ENCODE peak calls at places on chromosome 13, in six cellular contexts. One of them, this sample, is unnamed.

GRCh38 chr13:52454459-52454824 is 836 bp upstream of the CKAP2 start:
- DNase-seq in nephron progenitor cell: no peak
- DNase-seq in WTC11: no peak
- DNase-seq in pancreas: no peak
- DNase-seq in fibroblast of pulmonary artery: no peak
- DNase-seq in kidney epithelial cell: no peak
- DNase-seq in this sample: no peak

GRCh38 chr13:44812818-44813217 is 176.5 kb downstream of the NUFIP1 start:
- DNase-seq in kidney epithelial cell: no peak
- DNase-seq in nephron progenitor cell: no peak
- DNase-seq in WTC11: no peak
- DNase-seq in pancreas: no peak
- DNase-seq in fibroblast of pulmonary artery: peak
- DNase-seq in this sample: no peak

GRCh38 chr13:33015791-33016323 is 366 bp upstream of the KL start:
- DNase-seq in fibroblast of pulmonary artery: no peak
- DNase-seq in WTC11: peak
- DNase-seq in pancreas: peak
- DNase-seq in nephron progenitor cell: peak
- DNase-seq in kidney epithelial cell: no peak
- DNase-seq in this sample: peak

GRCh38 chr13:98098511-98098910 is 44.4 kb upstream of the FARP1 start:
- DNase-seq in nephron progenitor cell: no peak
- DNase-seq in WTC11: no peak
- DNase-seq in pancreas: no peak
- DNase-seq in kidney epithelial cell: no peak
- DNase-seq in fibroblast of pulmonary artery: peak
- DNase-seq in this sample: no peak

GRCh38 chr13:63190742-63191141 is 1775.1 kb upstream of the PCDH20 start:
- DNase-seq in nephron progenitor cell: no peak
- DNase-seq in fibroblast of pulmonary artery: peak
- DNase-seq in WTC11: no peak
- DNase-seq in pancreas: no peak
- DNase-seq in kidney epithelial cell: peak
- DNase-seq in this sample: no peak

GRCh38 chr13:57311009-57311586 is 144.1 kb downstream of the PRR20E start:
- DNase-seq in kidney epithelial cell: no peak
- DNase-seq in WTC11: peak
- DNase-seq in nephron progenitor cell: no peak
- DNase-seq in fibroblast of pulmonary artery: no peak
- DNase-seq in pancreas: no peak
- DNase-seq in this sample: no peak

GRCh38 chr13:45456196-45456972 is 8.4 kb upstream of the COG3 start:
- DNase-seq in kidney epithelial cell: no peak
- DNase-seq in nephron progenitor cell: no peak
- DNase-seq in pancreas: no peak
- DNase-seq in fibroblast of pulmonary artery: peak
- DNase-seq in WTC11: no peak
- DNase-seq in this sample: no peak

GRCh38 chr13:76009491-76009890 is 373.4 kb downstream of the LMO7 start:
- DNase-seq in kidney epithelial cell: no peak
- DNase-seq in pancreas: no peak
- DNase-seq in WTC11: no peak
- DNase-seq in nephron progenitor cell: no peak
- DNase-seq in fibroblast of pulmonary artery: peak
- DNase-seq in this sample: no peak

GRCh38 chr13:64675256-64675892 is 2554.8 kb downstream of the PCDH9 start:
- DNase-seq in nephron progenitor cell: no peak
- DNase-seq in kidney epithelial cell: no peak
- DNase-seq in pancreas: no peak
- DNase-seq in fibroblast of pulmonary artery: peak
- DNase-seq in WTC11: no peak
- DNase-seq in this sample: no peak

GRCh38 chr13:84933797-84934196 is 865.4 kb downstream of the SLITRK6 start:
- DNase-seq in kidney epithelial cell: no peak
- DNase-seq in WTC11: no peak
- DNase-seq in fibroblast of pulmonary artery: no peak
- DNase-seq in pancreas: no peak
- DNase-seq in nephron progenitor cell: no peak
- DNase-seq in this sample: no peak

GRCh38 chr13:112931028-112931934 is 37.7 kb upstream of the MCF2L start:
- DNase-seq in nephron progenitor cell: peak
- DNase-seq in pancreas: no peak
- DNase-seq in fibroblast of pulmonary artery: peak
- DNase-seq in WTC11: peak
- DNase-seq in kidney epithelial cell: peak
- DNase-seq in this sample: no peak

GRCh38 chr13:39481493-39481892 is 121.5 kb downstream of the LHFPL6 start:
- DNase-seq in WTC11: no peak
- DNase-seq in fibroblast of pulmonary artery: peak
- DNase-seq in kidney epithelial cell: no peak
- DNase-seq in pancreas: no peak
- DNase-seq in nephron progenitor cell: no peak
- DNase-seq in this sample: no peak

GRCh38 chr13:43959291-43959690 is 79.6 kb downstream of the LACC1 start:
- DNase-seq in WTC11: no peak
- DNase-seq in fibroblast of pulmonary artery: no peak
- DNase-seq in nephron progenitor cell: no peak
- DNase-seq in kidney epithelial cell: no peak
- DNase-seq in pancreas: no peak
- DNase-seq in this sample: no peak

GRCh38 chr13:86920960-86921359 is 750.2 kb upstream of the SLITRK5 start:
- DNase-seq in pancreas: no peak
- DNase-seq in kidney epithelial cell: no peak
- DNase-seq in nephron progenitor cell: no peak
- DNase-seq in fibroblast of pulmonary artery: no peak
- DNase-seq in WTC11: no peak
- DNase-seq in this sample: no peak

GRCh38 chr13:47816835-47817234 is 184.2 kb downstream of the SUCLA2 start:
- DNase-seq in kidney epithelial cell: no peak
- DNase-seq in fibroblast of pulmonary artery: no peak
- DNase-seq in nephron progenitor cell: no peak
- DNase-seq in WTC11: peak
- DNase-seq in pancreas: no peak
- DNase-seq in this sample: no peak

GRCh38 chr13:98252931-98253470 is 75.9 kb upstream of the RNF113B start:
- DNase-seq in kidney epithelial cell: no peak
- DNase-seq in fibroblast of pulmonary artery: peak
- DNase-seq in pancreas: no peak
- DNase-seq in nephron progenitor cell: no peak
- DNase-seq in WTC11: no peak
- DNase-seq in this sample: no peak

GRCh38 chr13:27194209-27194608 is 22.6 kb upstream of the USP12 start:
- DNase-seq in pancreas: no peak
- DNase-seq in nephron progenitor cell: no peak
- DNase-seq in kidney epithelial cell: no peak
- DNase-seq in fibroblast of pulmonary artery: peak
- DNase-seq in WTC11: no peak
- DNase-seq in this sample: no peak

GRCh38 chr13:113091891-113092775 is 13.5 kb upstream of the F7 start:
- DNase-seq in WTC11: no peak
- DNase-seq in fibroblast of pulmonary artery: no peak
- DNase-seq in kidney epithelial cell: no peak
- DNase-seq in nephron progenitor cell: no peak
- DNase-seq in pancreas: peak
- DNase-seq in this sample: no peak

GRCh38 chr13:59394526-59394925 is 769.2 kb downstream of the DIAPH3 start:
- DNase-seq in kidney epithelial cell: no peak
- DNase-seq in nephron progenitor cell: no peak
- DNase-seq in fibroblast of pulmonary artery: no peak
- DNase-seq in WTC11: no peak
- DNase-seq in pancreas: no peak
- DNase-seq in this sample: no peak

GRCh38 chr13:34357435-34358232 is 539.7 kb downstream of the RFC3 start:
- DNase-seq in kidney epithelial cell: no peak
- DNase-seq in nephron progenitor cell: no peak
- DNase-seq in pancreas: no peak
- DNase-seq in WTC11: no peak
- DNase-seq in fibroblast of pulmonary artery: peak
- DNase-seq in this sample: no peak

GRCh38 chr13:87677334-87678234 is 6.4 kb downstream of the SLITRK5 start:
- DNase-seq in WTC11: peak
- DNase-seq in fibroblast of pulmonary artery: no peak
- DNase-seq in nephron progenitor cell: peak
- DNase-seq in pancreas: peak
- DNase-seq in kidney epithelial cell: no peak
- DNase-seq in this sample: no peak

GRCh38 chr13:47408546-47409319 is 511.9 kb upstream of the HTR2A start:
- DNase-seq in fibroblast of pulmonary artery: no peak
- DNase-seq in kidney epithelial cell: no peak
- DNase-seq in WTC11: no peak
- DNase-seq in pancreas: no peak
- DNase-seq in nephron progenitor cell: no peak
- DNase-seq in this sample: no peak

GRCh38 chr13:40986328-40986856 is 32.7 kb downstream of the ELF1 start:
- DNase-seq in nephron progenitor cell: no peak
- DNase-seq in pancreas: no peak
- DNase-seq in WTC11: no peak
- DNase-seq in fibroblast of pulmonary artery: no peak
- DNase-seq in kidney epithelial cell: no peak
- DNase-seq in this sample: no peak

GRCh38 chr13:51282322-51282721 is 57.2 kb upstream of the SERPINE3 start:
- DNase-seq in pancreas: no peak
- DNase-seq in WTC11: no peak
- DNase-seq in fibroblast of pulmonary artery: no peak
- DNase-seq in nephron progenitor cell: no peak
- DNase-seq in kidney epithelial cell: no peak
- DNase-seq in this sample: peak

GRCh38 chr13:109036091-109036490 is 406.7 kb downstream of the MYO16 start:
- DNase-seq in WTC11: no peak
- DNase-seq in fibroblast of pulmonary artery: no peak
- DNase-seq in pancreas: no peak
- DNase-seq in kidney epithelial cell: no peak
- DNase-seq in nephron progenitor cell: no peak
- DNase-seq in this sample: no peak

GRCh38 chr13:77810430-77810829 is 108.2 kb downstream of the EDNRB start:
- DNase-seq in pancreas: no peak
- DNase-seq in kidney epithelial cell: no peak
- DNase-seq in nephron progenitor cell: no peak
- DNase-seq in WTC11: no peak
- DNase-seq in fibroblast of pulmonary artery: peak
- DNase-seq in this sample: no peak
- TF ChIP-seq CTCF in pancreas: no peak
- TF ChIP-seq CTCF in kidney epithelial cell: peak
- TF ChIP-seq CTCF in nephron progenitor cell: no peak
- TF ChIP-seq CTCF in WTC11: no peak
- TF ChIP-seq CTCF in fibroblast of pulmonary artery: peak
- TF ChIP-seq CTCF in this sample: no peak

GRCh38 chr13:114111577-114111976 is 20.8 kb downstream of the RASA3 start:
- DNase-seq in nephron progenitor cell: no peak
- DNase-seq in WTC11: no peak
- DNase-seq in pancreas: peak
- DNase-seq in fibroblast of pulmonary artery: no peak
- DNase-seq in kidney epithelial cell: no peak
- DNase-seq in this sample: no peak

GRCh38 chr13:114109646-114110045 is 22.8 kb downstream of the RASA3 start:
- DNase-seq in kidney epithelial cell: no peak
- DNase-seq in nephron progenitor cell: no peak
- DNase-seq in pancreas: peak
- DNase-seq in fibroblast of pulmonary artery: no peak
- DNase-seq in WTC11: peak
- DNase-seq in this sample: no peak

GRCh38 chr13:114108894-114109293 is 23.5 kb downstream of the RASA3 start:
- DNase-seq in pancreas: peak
- DNase-seq in WTC11: peak
- DNase-seq in kidney epithelial cell: no peak
- DNase-seq in nephron progenitor cell: no peak
- DNase-seq in fibroblast of pulmonary artery: no peak
- DNase-seq in this sample: no peak

GRCh38 chr13:114108141-114108761 is 24.2 kb downstream of the RASA3 start:
- DNase-seq in nephron progenitor cell: peak
- DNase-seq in fibroblast of pulmonary artery: no peak
- DNase-seq in kidney epithelial cell: no peak
- DNase-seq in WTC11: peak
- DNase-seq in pancreas: peak
- DNase-seq in this sample: no peak

DNA sequence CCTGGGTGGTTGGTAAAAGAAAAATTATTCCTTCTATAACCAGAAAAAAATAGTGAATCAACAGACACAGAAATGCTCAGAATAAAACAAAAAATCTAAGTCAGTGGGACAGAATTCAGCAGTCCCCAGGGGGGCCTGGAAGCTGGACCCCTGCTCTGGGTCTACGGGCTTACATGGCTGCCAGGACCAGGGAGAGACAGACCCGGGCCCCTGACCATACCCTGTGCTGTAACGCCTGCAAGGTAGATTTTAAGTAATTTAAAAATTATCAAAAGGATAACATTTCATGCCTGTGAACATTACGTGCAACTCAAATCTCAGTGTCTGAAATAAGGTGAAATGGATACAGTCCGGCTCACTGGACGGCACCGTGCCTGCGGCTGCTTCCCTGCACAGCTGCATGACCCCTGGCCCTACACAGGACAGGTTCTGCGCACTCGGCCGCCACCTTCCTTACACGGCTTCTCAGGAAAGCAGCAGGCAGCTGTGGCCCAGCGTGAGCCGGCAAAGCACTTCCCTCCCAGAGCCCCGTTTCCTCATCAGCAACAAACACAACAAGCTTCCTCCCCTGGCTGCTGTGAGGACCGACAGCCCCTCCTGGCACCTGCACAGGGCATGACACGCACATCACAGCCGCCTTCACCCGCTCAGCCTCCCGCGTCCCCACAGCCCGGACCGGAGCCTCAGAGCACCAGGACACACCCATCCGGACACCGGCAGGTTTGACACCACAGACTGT is 22.2 kb downstream of the RASA3 start:
- DNase-seq in kidney epithelial cell: no peak
- DNase-seq in WTC11: peak
- DNase-seq in pancreas: peak
- DNase-seq in fibroblast of pulmonary artery: no peak
- DNase-seq in nephron progenitor cell: no peak
- DNase-seq in this sample: peak
- TF ChIP-seq CTCF in kidney epithelial cell: peak
- TF ChIP-seq CTCF in WTC11: no peak
- TF ChIP-seq CTCF in pancreas: no peak
- TF ChIP-seq CTCF in fibroblast of pulmonary artery: no peak
- TF ChIP-seq CTCF in nephron progenitor cell: no peak
- TF ChIP-seq CTCF in this sample: no peak

DNA sequence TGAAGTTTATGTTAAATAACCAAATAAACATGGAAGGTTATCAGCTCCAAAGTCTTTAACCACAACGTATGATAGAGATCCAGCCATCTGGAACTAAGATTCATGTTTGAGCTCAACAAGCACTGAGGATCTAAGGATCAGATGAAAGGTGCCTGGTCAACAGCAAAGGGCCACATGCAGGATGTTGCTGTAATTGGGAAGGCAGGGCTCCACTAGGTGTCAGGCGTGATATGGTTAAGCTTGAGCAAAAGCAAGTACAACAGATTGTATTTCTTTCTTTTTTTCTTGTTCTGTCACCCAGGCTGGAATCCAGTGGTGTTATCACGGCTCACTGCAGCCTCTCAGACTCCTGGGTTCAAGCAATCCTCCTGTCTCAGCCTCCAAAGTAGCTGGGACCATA is 12.0 kb downstream of the EBPL start:
- DNase-seq in WTC11: no peak
- DNase-seq in kidney epithelial cell: no peak
- DNase-seq in nephron progenitor cell: no peak
- DNase-seq in fibroblast of pulmonary artery: peak
- DNase-seq in pancreas: no peak
- DNase-seq in this sample: peak
- TF ChIP-seq CTCF in WTC11: no peak
- TF ChIP-seq CTCF in kidney epithelial cell: peak
- TF ChIP-seq CTCF in nephron progenitor cell: no peak
- TF ChIP-seq CTCF in fibroblast of pulmonary artery: peak
- TF ChIP-seq CTCF in pancreas: no peak
- TF ChIP-seq CTCF in this sample: no peak

GRCh38 chr13:110280231-110280813 is 26.6 kb downstream of the COL4A1 start:
- DNase-seq in WTC11: no peak
- DNase-seq in pancreas: no peak
- DNase-seq in kidney epithelial cell: no peak
- DNase-seq in fibroblast of pulmonary artery: no peak
- DNase-seq in nephron progenitor cell: no peak
- DNase-seq in this sample: no peak
- TF ChIP-seq CTCF in WTC11: no peak
- TF ChIP-seq CTCF in pancreas: no peak
- TF ChIP-seq CTCF in kidney epithelial cell: no peak
- TF ChIP-seq CTCF in fibroblast of pulmonary artery: no peak
- TF ChIP-seq CTCF in nephron progenitor cell: no peak
- TF ChIP-seq CTCF in this sample: no peak